ENCODE peak calls at places on chromosomes 13 and 19, in ten cellular contexts. S is mammary epithelial cell; Y is amniotic stem cell; T is AG08395; D is activated CD4-positive, CD25-positive, alpha-beta regulatory T cell; R is activated T-cell treated with anti-CD3 and anti-CD28 coated beads, Interleukin-2, amount 50 U/mL, for 24 hours; Q is left kidney; J is uterus; L is ovary; U is stimulated activated CD4-positive, alpha-beta T cell treated with anti-CD3 and anti-CD28 coated beads, Interleukin-15, amount 100 ng/mL, for 48 hours. N is an unnamed sample.
A peak's percentile ranks its signal among the peaks of the same experiment; 100 is the strongest.

GRCh38 chr13:48334534-48335127 is 31.1 kb downstream of the RB1 start:
- DNase-seq in R (no peak), D (no peak), Y (peak; percentile 15), T (peak; percentile 17), Q (peak; percentile 41), L (no peak), U (no peak), J (no peak), S (peak; percentile 17), N (no peak)

GRCh38 chr19:48866692-48867091 is 1.7 kb downstream of the PLEKHA4 start:
- DNase-seq in Y (no peak), Q (no peak), T (no peak), D (no peak), L (no peak), U (no peak), J (no peak), S (no peak), R (no peak), N (no peak)

GRCh38 chr13:53189162-53189561 is 160.5 kb downstream of the OLFM4 start:
- DNase-seq in S (no peak), D (no peak), Y (no peak), Q (no peak), R (no peak), L (no peak), U (no peak), J (no peak), T (no peak), N (no peak)

GRCh38 chr19:48443262-48443661 is 2.5 kb upstream of the GRWD1 start:
- DNase-seq in U (no peak), L (no peak), R (no peak), Y (no peak), Q (peak; percentile 54), T (peak; percentile 27), S (no peak), D (no peak), J (no peak), N (no peak)

GRCh38 chr13:110012102-110012739 is 225.8 kb upstream of the IRS2 start:
- DNase-seq in D (no peak), Y (peak; percentile 31), Q (no peak), J (no peak), U (no peak), L (no peak), S (peak; percentile 89), T (peak; percentile 88), R (no peak), N (no peak)

GRCh38 chr19:33432408-33433170 is 59.1 kb downstream of the CEBPG start:
- DNase-seq in L (peak; percentile 23), Q (no peak), J (no peak), U (no peak), S (no peak), T (no peak), Y (no peak), R (no peak), D (no peak), N (no peak)

GRCh38 chr19:15863272-15863671 is 34.6 kb downstream of the CYP4F2 start:
- DNase-seq in U (no peak), J (no peak), Q (no peak), L (no peak), S (peak; percentile 58), D (no peak), Y (no peak), T (no peak), R (no peak), N (no peak)

GRCh38 chr13:100588350-100589177 is at the start of gene GGACT:
- DNase-seq in T (peak; percentile 81), U (peak; percentile 60), Y (peak; percentile 23), S (peak; percentile 26), D (peak; percentile 70), R (peak; percentile 91), J (peak; percentile 73), Q (peak; percentile 91), L (peak; percentile 88), N (peak; percentile 73)

GRCh38 chr19:56637976-56638555 is 4.9 kb upstream of the SMIM17 start:
- DNase-seq in S (peak; percentile 65), R (peak; percentile 32), L (peak; percentile 78), D (no peak), J (peak; percentile 35), U (peak; percentile 18), Q (peak; percentile 98), Y (peak; percentile 30), T (peak; percentile 35), N (no peak)

GRCh38 chr13:53151692-53152421 is 123.2 kb downstream of the OLFM4 start:
- DNase-seq in R (no peak), J (no peak), D (no peak), S (no peak), L (no peak), Q (peak; percentile 88), T (peak; percentile 10), Y (no peak), U (peak; percentile 4), N (peak; percentile 66)

GRCh38 chr19:17659996-17660395 is 28.2 kb downstream of the UNC13A start:
- DNase-seq in L (peak; percentile 85), J (no peak), Y (no peak), S (no peak), Q (no peak), T (no peak), D (no peak), R (no peak), U (no peak), N (no peak)

GRCh38 chr13:60012503-60012902 is 151.2 kb downstream of the DIAPH3 start:
- DNase-seq in L (no peak), S (peak; percentile 79), Q (peak; percentile 2), U (no peak), D (no peak), T (no peak), R (no peak), Y (no peak), J (no peak), N (no peak)

GRCh38 chr13:110574161-110574560 is 12.6 kb upstream of the RAB20 start:
- DNase-seq in L (no peak), Y (no peak), T (no peak), S (peak; percentile 7), D (no peak), R (no peak), J (no peak), Q (peak; percentile 45), U (no peak), N (no peak)

GRCh38 chr19:39480337-39481228 is at the start of gene TIMM50:
- DNase-seq in D (peak; percentile 92), J (peak; percentile 96), L (peak; percentile 98), Q (peak; percentile 99), R (peak; percentile 99), S (peak; percentile 91), U (peak; percentile 95), Y (peak; percentile 97), T (peak; percentile 96), N (peak; percentile 99)

GRCh38 chr19:510606-511100 is 3.4 kb downstream of the TPGS1 start:
- DNase-seq in J (peak; percentile 68), Q (peak; percentile 95), Y (peak; percentile 32), R (peak; percentile 96), T (peak; percentile 79), D (peak; percentile 91), S (peak; percentile 66), U (peak; percentile 92), L (peak; percentile 79), N (peak; percentile 72)

GRCh38 chr13:28324181-28324789 is 170.6 kb downstream of the FLT1 start:
- DNase-seq in U (peak; percentile 22), T (peak; percentile 72), R (peak; percentile 58), Y (peak; percentile 42), Q (peak; percentile 78), D (peak; percentile 19), S (peak; percentile 46), J (peak; percentile 18), L (no peak), N (peak; percentile 33)

GRCh38 chr19:7771072-7771471 is 8.0 kb downstream of the CLEC4M start:
- DNase-seq in U (no peak), L (no peak), T (no peak), R (no peak), S (no peak), Y (no peak), D (no peak), J (no peak), Q (no peak), N (no peak)

GRCh38 chr13:106291006-106291405 is 244.5 kb downstream of the EFNB2 start:
- DNase-seq in S (peak; percentile 54), U (no peak), L (no peak), R (no peak), Q (no peak), Y (no peak), T (peak; percentile 72), D (no peak), J (no peak), N (no peak)

GRCh38 chr13:109213714-109214113 is 572.7 kb downstream of the IRS2 start:
- DNase-seq in Y (no peak), J (no peak), D (no peak), R (no peak), S (peak; percentile 40), U (no peak), T (no peak), Q (no peak), L (no peak), N (no peak)

GRCh38 chr13:39263033-39263432 is 224.8 kb downstream of the NHLRC3 start:
- DNase-seq in S (peak; percentile 37), R (peak; percentile 35), T (peak; percentile 69), U (peak; percentile 31), Y (no peak), J (peak; percentile 27), Q (peak; percentile 71), L (no peak), D (peak; percentile 7), N (no peak)

GRCh38 chr19:54905908-54906511 is at the start of gene NCR1:
- DNase-seq in T (no peak), D (no peak), Y (no peak), Q (peak; percentile 12), R (no peak), J (no peak), L (no peak), U (no peak), S (no peak), N (no peak)

GRCh38 chr13:44156294-44156658 is 217.3 kb upstream of the SERP2 start:
- DNase-seq in Y (no peak), T (no peak), J (no peak), D (no peak), Q (no peak), L (no peak), U (no peak), R (no peak), S (no peak), N (no peak)

GRCh38 chr13:98026457-98026857 is 73.0 kb downstream of the IPO5 start:
- DNase-seq in R (no peak), Y (no peak), T (no peak), J (no peak), L (no peak), Q (peak; percentile 37), D (no peak), S (no peak), U (no peak), N (no peak)

GRCh38 chr13:32426981-32427851 is 714 bp downstream of the N4BP2L1 start:
- DNase-seq in Y (no peak), Q (peak; percentile 79), S (no peak), L (peak; percentile 78), T (no peak), D (peak; percentile 7), U (no peak), J (peak; percentile 57), R (peak; percentile 75), N (no peak)

GRCh38 chr13:110023729-110024645 is 237.6 kb upstream of the IRS2 start:
- DNase-seq in Q (no peak), R (no peak), U (no peak), T (no peak), L (peak; percentile 59), S (no peak), J (no peak), Y (no peak), D (no peak), N (peak; percentile 46)

GRCh38 chr19:48632692-48633147 is 4.5 kb downstream of the DBP start:
- DNase-seq in U (no peak), Y (no peak), R (no peak), D (no peak), J (no peak), T (no peak), S (peak; percentile 86), L (no peak), Q (peak; percentile 85), N (no peak)

GRCh38 chr13:81577601-81578000 is 1236.7 kb upstream of the SPRY2 start:
- DNase-seq in R (no peak), J (no peak), Y (no peak), D (no peak), L (no peak), Q (peak; percentile 9), T (no peak), S (no peak), U (no peak), N (no peak)

GRCh38 chr13:44759723-44760360 is 183.7 kb upstream of the TSC22D1 start:
- DNase-seq in D (no peak), L (no peak), S (peak; percentile 61), R (no peak), T (no peak), Y (no peak), Q (peak; percentile 88), J (no peak), U (no peak), N (no peak)